ENCODE peak calls at places on chromosomes 6 and 20, in five cellular contexts. R is HCT116, A is heart left ventricle, I is IMR-90, M is upper lobe of left lung. O is an unnamed sample. For H3K4me1, the result is how much of the 10 kb centered on the place peaks cover.

GRCh38 chr6:16669227-16669626 is 92.0 kb downstream of the ATXN1 start:
- ATAC-seq in R (peak), A (no peak), I (peak), M (peak), O (no peak)

GRCh38 chr6:157689875-157690274 is 133.2 kb upstream of the SNX9 start:
- ATAC-seq in R (no peak), A (no peak), I (no peak), M (no peak), O (no peak)

GRCh38 chr6:37006793-37007339 is 1.4 kb downstream of the FGD2 start:
- ATAC-seq in R (no peak), A (peak), I (peak), M (peak), O (no peak)

GRCh38 chr20:16692442-16692841 is 37.4 kb upstream of the SNRPB2 start:
- ATAC-seq in R (no peak), A (no peak), I (no peak), M (no peak), O (no peak)

GRCh38 chr6:109875973-109876372 is 102.1 kb upstream of the GPR6 start:
- ATAC-seq in R (no peak), A (no peak), I (no peak), M (peak), O (no peak)

GRCh38 chr6:26097268-26097875 is 10.1 kb downstream of the HFE start:
- ATAC-seq in R (peak), A (peak), I (peak), M (peak), O (peak)

GRCh38 chr6:135170238-135170637 is 10.9 kb upstream of the MYB start:
- ATAC-seq in R (no peak), A (no peak), I (no peak), M (no peak), O (no peak)

GRCh38 chr6:105839266-105839665 is 246.9 kb upstream of the PRDM1 start:
- ATAC-seq in R (no peak), A (no peak), I (no peak), M (no peak), O (no peak)

GRCh38 chr6:85419046-85419759 is 30.7 kb upstream of the NT5E start:
- ATAC-seq in R (no peak), A (no peak), I (peak), M (no peak), O (no peak)

GRCh38 chr6:108497883-108498282 is 62.8 kb upstream of the FOXO3 start:
- ATAC-seq in R (peak), A (peak), I (peak), M (no peak), O (no peak)

GRCh38 chr6:24883618-24884017 is 52.1 kb downstream of the RIPOR2 start:
- ATAC-seq in R (no peak), A (no peak), I (peak), M (no peak), O (no peak)

GRCh38 chr6:57069920-57070331 is 20.1 kb upstream of the ZNF451 start:
- ATAC-seq in R (no peak), A (no peak), I (no peak), M (no peak), O (no peak)

DNA sequence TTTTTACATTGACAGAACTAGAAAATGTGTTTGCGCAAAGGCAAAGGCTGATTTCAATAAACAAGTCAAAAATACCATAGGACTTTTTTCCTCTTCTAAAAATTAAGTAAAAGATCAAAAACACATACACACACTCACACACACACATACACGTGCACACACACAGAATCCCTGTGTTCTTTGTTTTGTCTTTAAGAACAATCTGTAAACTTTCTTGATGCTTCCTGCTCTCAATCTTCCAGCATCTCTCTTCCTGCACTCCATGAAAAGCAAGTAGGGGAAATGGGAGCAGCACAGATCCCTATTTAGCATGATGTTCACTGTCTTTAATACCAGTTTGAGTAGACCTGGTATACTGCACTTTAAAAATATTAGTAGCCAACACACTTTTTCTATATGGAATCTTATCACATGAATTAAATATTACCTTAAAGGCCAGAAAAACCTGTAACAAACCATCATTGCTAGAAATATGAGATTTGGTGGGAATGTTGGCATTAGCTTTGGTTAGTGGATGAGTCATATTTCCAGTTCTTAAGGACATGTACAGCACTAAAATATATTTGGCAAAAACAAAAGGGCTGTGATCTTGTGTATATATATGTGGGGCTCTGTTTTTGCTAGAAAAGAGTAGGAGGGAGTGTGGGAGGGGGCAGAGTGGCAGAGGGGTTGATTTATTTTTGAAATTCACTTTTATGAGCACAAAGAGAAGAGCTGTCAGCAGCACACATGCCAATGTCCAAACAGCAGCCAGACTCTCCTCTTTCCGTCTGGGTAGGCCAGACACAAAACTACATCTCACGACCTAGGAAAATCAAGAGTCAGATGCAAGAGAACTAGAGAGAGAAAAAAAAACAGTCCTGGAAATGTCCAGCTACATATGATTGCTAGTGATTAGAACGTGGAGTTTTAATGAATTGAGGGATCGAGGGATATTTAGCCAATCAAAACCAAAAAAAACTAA is 4.6 kb downstream of the PTPRK start:
- ATAC-seq in R (no peak), A (no peak), I (no peak), M (no peak), O (no peak)
- TF ChIP-seq POLR2A in R (no peak), A (no peak), I (no peak), M (no peak), O (no peak)

DNA sequence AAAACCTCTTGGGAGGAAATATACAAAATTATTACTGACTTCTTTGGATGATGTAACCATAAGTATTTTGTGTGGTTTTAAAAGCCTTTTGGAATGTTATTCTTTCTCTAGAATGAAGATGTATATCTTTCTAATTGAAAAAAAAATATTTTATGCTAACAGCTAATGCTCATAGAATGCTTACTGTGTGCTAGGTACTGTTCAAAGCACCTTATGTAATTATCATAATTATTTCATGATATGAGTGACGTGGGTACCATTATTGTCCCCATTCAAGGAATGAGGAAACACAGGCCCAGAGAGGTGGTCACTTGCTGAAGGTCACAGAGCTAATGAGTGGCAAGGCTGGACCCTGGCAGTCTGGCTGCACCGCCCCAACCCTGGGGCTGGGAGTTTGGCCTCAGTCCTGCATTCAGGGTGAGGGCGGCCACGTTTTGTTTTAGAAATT is 37.5 kb downstream of the TFEB start:
- ATAC-seq in R (no peak), A (no peak), I (peak), M (no peak), O (no peak)
- H3K4me1 ChIP-seq in R (under half), A (under half), I (under half), M (under half), O (under half)

GRCh38 chr6:75601608-75602163 is at the start of gene SENP6:
- ATAC-seq in R (peak), A (peak), I (peak), M (peak), O (peak)
- TF ChIP-seq POLR2A in R (peak), A (peak), I (peak), M (peak), O (peak)

GRCh38 chr20:45111285-45111684 is 3.7 kb downstream of the WFDC5 start:
- ATAC-seq in R (no peak), A (no peak), I (no peak), M (no peak), O (no peak)
- H3K4me1 ChIP-seq in R (under half), A (under half), I (under half), M (under half), O (under half)

DNA sequence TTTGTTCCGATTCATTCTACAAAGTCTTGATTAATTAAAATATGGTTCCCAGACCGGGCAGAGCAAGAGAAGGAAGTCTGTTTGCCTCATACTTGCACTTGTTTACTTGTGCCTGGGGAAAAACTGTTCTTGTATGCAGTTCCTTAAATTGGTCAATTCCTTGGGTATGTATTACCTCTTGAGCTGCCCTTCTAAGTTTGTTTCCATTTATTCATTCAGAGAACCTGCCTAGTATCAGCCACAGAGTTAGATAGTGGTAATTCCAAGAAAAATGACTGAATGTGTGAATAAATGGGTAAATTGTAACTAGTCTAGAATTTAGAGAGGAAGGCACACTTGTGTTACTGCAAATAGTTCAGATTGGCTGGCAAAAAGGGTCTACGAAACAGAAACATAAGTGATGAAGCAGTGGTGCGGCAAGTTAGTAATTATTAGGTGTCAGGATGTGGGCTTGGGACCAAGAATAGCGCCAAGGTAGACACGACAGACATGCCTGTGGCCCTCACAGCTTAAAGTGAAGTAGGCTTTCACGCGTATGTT is 525 bp upstream of the MAK start:
- ATAC-seq in R (peak), A (no peak), I (peak), M (peak), O (peak)
- TF ChIP-seq POLR2A in R (no peak), A (no peak), I (no peak), M (no peak), O (no peak)

GRCh38 chr6:8137529-8137939 is 35.2 kb upstream of the EEF1E1 start:
- ATAC-seq in R (no peak), A (no peak), I (no peak), M (no peak), O (no peak)
- H3K4me1 ChIP-seq in R (under half), A (under half), I (under half), M (under half), O (under half)